ENCODE peak calls at places on chromosomes 7 and 10, in five cellular contexts. C is HFF-Myc, P is GM04504, E is transverse colon, K is psoas muscle. W is an unnamed sample.

GRCh38 chr7:105647591-105647990 is 66.3 kb upstream of the EFCAB10 start:
- DNase-seq in C (no peak), P (no peak), E (no peak), K (no peak), W (no peak)

GRCh38 chr10:91980319-91980718 is 56.7 kb downstream of the BTAF1 start:
- DNase-seq in C (no peak), P (no peak), E (no peak), K (no peak), W (no peak)

GRCh38 chr10:21157664-21158063 is 260.6 kb upstream of the NEBL start:
- DNase-seq in C (no peak), P (no peak), E (no peak), K (no peak), W (no peak)

GRCh38 chr7:129041142-129041928 is 13.6 kb downstream of the TNPO3 start:
- DNase-seq in C (no peak), P (no peak), E (no peak), K (no peak), W (no peak)

GRCh38 chr7:99080679-99081078 is 63.2 kb downstream of the SMURF1 start:
- DNase-seq in C (no peak), P (no peak), E (no peak), K (no peak), W (no peak)

GRCh38 chr10:79347226-79347893 is at the start of gene PPIF:
- DNase-seq in C (peak), P (peak), E (peak), K (peak), W (peak)

GRCh38 chr7:38585551-38585950 is 45.6 kb downstream of the AMPH start:
- DNase-seq in C (no peak), P (no peak), E (no peak), K (no peak), W (no peak)

GRCh38 chr7:120993011-120993574 is 4.6 kb downstream of the CPED1 start:
- DNase-seq in C (no peak), P (no peak), E (no peak), K (no peak), W (no peak)

GRCh38 chr10:78578929-78579328 is 489.8 kb upstream of the ZMIZ1 start:
- DNase-seq in C (no peak), P (no peak), E (no peak), K (no peak), W (no peak)

GRCh38 chr7:102417105-102417504 is 16.3 kb upstream of the ORAI2 start:
- DNase-seq in C (no peak), P (no peak), E (no peak), K (no peak), W (no peak)

GRCh38 chr10:126854726-126855125 is 50.5 kb upstream of the DOCK1 start:
- DNase-seq in C (no peak), P (no peak), E (no peak), K (no peak), W (no peak)

GRCh38 chr7:82442492-82443043 is 1.0 kb downstream of the CACNA2D1 start:
- DNase-seq in C (no peak), P (no peak), E (no peak), K (peak), W (no peak)

GRCh38 chr7:155585956-155586355 is 39.6 kb upstream of the CNPY1 start:
- DNase-seq in C (no peak), P (no peak), E (no peak), K (no peak), W (no peak)

GRCh38 chr7:94338921-94339371 is 55.7 kb upstream of the COL1A2 start:
- DNase-seq in C (no peak), P (peak), E (no peak), K (no peak), W (peak)

GRCh38 chr7:46071076-46071475 is 150.0 kb upstream of the IGFBP3 start:
- DNase-seq in C (no peak), P (no peak), E (no peak), K (no peak), W (peak)

GRCh38 chr10:21985541-21985940 is 18.0 kb downstream of the DNAJC1 start:
- DNase-seq in C (no peak), P (no peak), E (no peak), K (no peak), W (peak)

GRCh38 chr10:125629758-125630376 is 53.1 kb downstream of the TEX36 start:
- DNase-seq in C (no peak), P (no peak), E (no peak), K (no peak), W (no peak)

W was measured in stromal cell of bone marrow.